ENCODE peak calls at places on chromosomes 4 and X, in eight cellular contexts. F is NCI-H1417; I is progenitor cell of endocrine pancreas; T is aorta; M is stimulated activated CD4-positive, alpha-beta T cell treated with anti-CD3 and anti-CD28 coated beads, Interleukin-4, amount 100 ng/mL, for 24 hours; L is activated naive CD4-positive, alpha-beta T cell treated with anti-CD3 and anti-CD28 coated beads, Interleukin-2, amount 50 U/mL, for 16 hours; U is Karpas-422; P is NCI-H1105. B is an unnamed sample.

GRCh38 chrX:19072372-19072771 is 49.9 kb downstream of the ADGRG2 start:
- DNase-seq in F (no peak), I (no peak), T (no peak), M (no peak), L (no peak), U (no peak), P (no peak), B (no peak)

GRCh38 chr4:2819244-2820215 is 24.1 kb upstream of the ADD1 start:
- DNase-seq in F (no peak), I (no peak), T (no peak), M (no peak), L (no peak), U (no peak), P (no peak), B (no peak)

GRCh38 chrX:22325091-22325490 is 52.4 kb downstream of the CBLL2 start:
- DNase-seq in F (no peak), I (no peak), T (no peak), M (no peak), L (no peak), U (no peak), P (no peak), B (no peak)

GRCh38 chrX:153984351-153985178 is 12.0 kb downstream of the TMEM187 start:
- DNase-seq in F (no peak), I (no peak), T (no peak), M (peak), L (peak), U (no peak), P (no peak), B (no peak)

GRCh38 chr4:180960758-180961401 is 1282.3 kb upstream of the TENM3 start:
- DNase-seq in F (no peak), I (no peak), T (no peak), M (no peak), L (no peak), U (no peak), P (no peak), B (no peak)

GRCh38 chr4:55173580-55173979 is 48.2 kb upstream of the KDR start:
- DNase-seq in F (no peak), I (no peak), T (no peak), M (no peak), L (no peak), U (no peak), P (no peak), B (no peak)

GRCh38 chrX:83771664-83772063 is 89.3 kb upstream of the CYLC1 start:
- DNase-seq in F (no peak), I (no peak), T (peak), M (no peak), L (no peak), U (peak), P (no peak), B (no peak)

GRCh38 chr4:105426187-105426897 is 47.5 kb downstream of the PPA2 start:
- DNase-seq in F (no peak), I (no peak), T (no peak), M (no peak), L (no peak), U (no peak), P (no peak), B (no peak)

GRCh38 chr4:29966386-29966785 is 753.8 kb upstream of the PCDH7 start:
- DNase-seq in F (no peak), I (no peak), T (no peak), M (no peak), L (no peak), U (no peak), P (no peak), B (no peak)

GRCh38 chr4:15963001-15963451 is at the start of gene FGFBP2:
- DNase-seq in F (peak), I (no peak), T (no peak), M (peak), L (peak), U (peak), P (no peak), B (no peak)

GRCh38 chrX:30910124-30910860 is 21.2 kb upstream of the TAB3 start:
- DNase-seq in F (no peak), I (no peak), T (no peak), M (no peak), L (no peak), U (no peak), P (no peak), B (no peak)

GRCh38 chr4:2177443-2178093 is 64.4 kb downstream of the HAUS3 start:
- DNase-seq in F (no peak), I (no peak), T (no peak), M (no peak), L (no peak), U (no peak), P (no peak), B (no peak)

GRCh38 chr4:119752936-119753335 is 124.3 kb upstream of the PDE5A start:
- DNase-seq in F (no peak), I (no peak), T (no peak), M (no peak), L (no peak), U (no peak), P (no peak), B (no peak)

GRCh38 chrX:129522184-129523059 is 868 bp downstream of the SMARCA1 start:
- DNase-seq in F (peak), I (peak), T (peak), M (no peak), L (peak), U (no peak), P (peak), B (no peak)

GRCh38 chr4:20194079-20195013 is 57.4 kb upstream of the SLIT2 start:
- DNase-seq in F (no peak), I (no peak), T (no peak), M (no peak), L (no peak), U (no peak), P (no peak), B (no peak)

GRCh38 chr4:54082168-54082567 is 17.8 kb upstream of the CHIC2 start:
- DNase-seq in F (no peak), I (no peak), T (no peak), M (no peak), L (no peak), U (no peak), P (no peak), B (no peak)

GRCh38 chr4:169815606-169816005 is 57.9 kb upstream of the HPF1 start:
- DNase-seq in F (no peak), I (no peak), T (no peak), M (no peak), L (no peak), U (no peak), P (no peak), B (no peak)

GRCh38 chr4:145734576-145735329 is 54.8 kb downstream of the C4orf51 start:
- DNase-seq in F (no peak), I (no peak), T (peak), M (no peak), L (no peak), U (no peak), P (no peak), B (no peak)